ENCODE peak calls at places on chromosomes 7 and 10, in ten cellular contexts. V, Y, Q, A, X, F, E, O, N and U are unnamed samples.

GRCh38 chr7:22563115-22563514 is 63.1 kb upstream of the STEAP1B start:
- DNase-seq in E (no peak), A (peak; percentile 69), X (no peak), N (no peak), Q (peak; percentile 36), O (no peak), V (peak; percentile 12), Y (no peak), F (no peak), U (no peak)

GRCh38 chr7:22911889-22912288 is 89.2 kb upstream of the TOMM7 start:
- DNase-seq in V (no peak), F (no peak), O (no peak), A (no peak), Y (no peak), N (no peak), E (no peak), Q (no peak), X (no peak), U (no peak)

GRCh38 chr10:91587710-91588638 is 44.9 kb downstream of the PPP1R3C start:
- DNase-seq in Q (peak; percentile 85), X (no peak), N (no peak), O (no peak), E (no peak), Y (no peak), A (no peak), F (no peak), V (no peak), U (no peak)

GRCh38 chr7:15648461-15648961 is 38.0 kb downstream of the MEOX2 start:
- DNase-seq in Q (no peak), N (no peak), X (no peak), O (no peak), Y (no peak), E (no peak), V (no peak), F (no peak), A (peak; percentile 56), U (no peak)

GRCh38 chr7:66076459-66077329 is 1.1 kb downstream of the ASL start:
- DNase-seq in V (no peak), F (no peak), X (no peak), E (no peak), Q (no peak), N (no peak), O (no peak), A (peak; percentile 12), Y (no peak), U (no peak)

GRCh38 chr10:2917926-2918325 is 149.4 kb upstream of the PFKP start:
- DNase-seq in N (no peak), E (no peak), Y (no peak), F (no peak), X (no peak), O (no peak), Q (no peak), V (no peak), A (no peak), U (no peak)

GRCh38 chr10:4828005-4828404 is 2.0 kb downstream of the AKR1E2 start:
- DNase-seq in O (no peak), E (no peak), F (no peak), X (no peak), A (no peak), N (no peak), Q (no peak), V (no peak), Y (no peak), U (no peak)

GRCh38 chr10:61992683-61993629 is 91.5 kb downstream of the ARID5B start:
- DNase-seq in F (no peak), A (peak; percentile 44), O (no peak), X (no peak), Q (peak; percentile 98), N (peak; percentile 30), V (no peak), Y (no peak), E (no peak), U (no peak)

GRCh38 chr10:110820321-110820814 is 51.4 kb upstream of the PDCD4 start:
- DNase-seq in Q (no peak), X (no peak), E (peak; percentile 28), V (no peak), F (peak; percentile 97), Y (no peak), N (no peak), A (no peak), O (no peak), U (peak; percentile 28)

GRCh38 chr10:11443468-11444147 is 167.8 kb downstream of the USP6NL start:
- DNase-seq in V (no peak), N (no peak), Q (no peak), E (no peak), A (no peak), Y (no peak), F (no peak), X (no peak), O (no peak), U (no peak)

GRCh38 chr10:22833353-22833752 is 94.5 kb upstream of the ARMC3 start:
- DNase-seq in O (no peak), V (no peak), F (no peak), N (no peak), X (no peak), E (no peak), Y (no peak), A (no peak), Q (no peak), U (no peak)

GRCh38 chr10:73413108-73413527 is 740 bp downstream of the ANXA7 start:
- DNase-seq in Y (peak; percentile 48), O (peak; percentile 20), N (no peak), X (peak; percentile 47), E (peak; percentile 38), Q (no peak), V (no peak), A (peak; percentile 52), F (peak; percentile 73), U (no peak)

GRCh38 chr7:150507947-150508602 is 6.6 kb upstream of the GIMAP7 start:
- DNase-seq in A (no peak), Y (no peak), E (no peak), O (no peak), F (no peak), Q (no peak), V (no peak), N (no peak), X (no peak), U (no peak)

GRCh38 chr10:23448802-23449570 is 10.1 kb downstream of the OTUD1 start:
- DNase-seq in F (no peak), X (no peak), E (no peak), V (no peak), Y (no peak), N (no peak), Q (peak; percentile 56), A (no peak), O (no peak), U (no peak)

GRCh38 chr7:74575083-74575803 is 82.3 kb upstream of the GTF2I start:
- DNase-seq in V (no peak), A (peak; percentile 49), N (no peak), X (no peak), O (no peak), Y (peak; percentile 82), F (no peak), Q (peak; percentile 83), E (no peak), U (peak; percentile 66)

GRCh38 chr10:13701157-13701919 is 114.6 kb downstream of the PRPF18 start:
- DNase-seq in V (no peak), O (no peak), E (no peak), Q (no peak), X (no peak), F (no peak), A (no peak), Y (no peak), N (no peak), U (no peak)

GRCh38 chr7:47069385-47070076 is 512.4 kb downstream of the TNS3 start:
- DNase-seq in N (no peak), V (no peak), A (no peak), F (no peak), X (no peak), Q (no peak), Y (no peak), O (no peak), E (no peak), U (no peak)